ENCODE peak calls at places on chromosomes 4 and X, in four cellular contexts. One of them, this sample, is unnamed.

GRCh38 chr4:165971941-165972340 is 98.9 kb downstream of the TLL1 start:
- DNase-seq in lung: no peak
- DNase-seq in right lobe of liver: no peak
- DNase-seq in foreskin keratinocyte: peak; percentile 83
- DNase-seq in this sample: no peak

GRCh38 chr4:18388029-18388428 is 366.5 kb upstream of the LCORL start:
- DNase-seq in foreskin keratinocyte: no peak
- DNase-seq in lung: no peak
- DNase-seq in right lobe of liver: no peak
- DNase-seq in this sample: peak; percentile 4

GRCh38 chrX:38206542-38206941 is 14.1 kb downstream of the SRPX start:
- DNase-seq in lung: no peak
- DNase-seq in foreskin keratinocyte: no peak
- DNase-seq in right lobe of liver: no peak
- DNase-seq in this sample: no peak

GRCh38 chrX:48465336-48465933 is 4.6 kb downstream of the SLC38A5 start:
- DNase-seq in right lobe of liver: no peak
- DNase-seq in foreskin keratinocyte: peak; percentile 63
- DNase-seq in lung: no peak
- DNase-seq in this sample: no peak

GRCh38 chr4:121900132-121900983 is 30.1 kb upstream of the BBS7 start:
- DNase-seq in right lobe of liver: no peak
- DNase-seq in foreskin keratinocyte: peak; percentile 11
- DNase-seq in lung: peak; percentile 33
- DNase-seq in this sample: peak; percentile 84

GRCh38 chr4:52837716-52838558 is 24.2 kb upstream of the RASL11B start:
- DNase-seq in lung: no peak
- DNase-seq in right lobe of liver: no peak
- DNase-seq in foreskin keratinocyte: peak; percentile 96
- DNase-seq in this sample: no peak

GRCh38 chrX:109392895-109393294 is 89.0 kb downstream of the GUCY2F start:
- DNase-seq in lung: no peak
- DNase-seq in foreskin keratinocyte: no peak
- DNase-seq in right lobe of liver: no peak
- DNase-seq in this sample: no peak

GRCh38 chr4:56086073-56086521 is 137.4 kb downstream of the CEP135 start:
- DNase-seq in foreskin keratinocyte: no peak
- DNase-seq in lung: no peak
- DNase-seq in right lobe of liver: no peak
- DNase-seq in this sample: peak; percentile 58

GRCh38 chr4:166318810-166319525 is 445.9 kb downstream of the TLL1 start:
- DNase-seq in lung: no peak
- DNase-seq in right lobe of liver: no peak
- DNase-seq in foreskin keratinocyte: peak; percentile 67
- DNase-seq in this sample: no peak

GRCh38 chrX:70168238-70169188 is 8.8 kb upstream of the DGAT2L6 start:
- DNase-seq in lung: no peak
- DNase-seq in right lobe of liver: no peak
- DNase-seq in foreskin keratinocyte: peak; percentile 20
- DNase-seq in this sample: peak; percentile 56

GRCh38 chr4:164304240-164304639 is 449.7 kb upstream of the SMIM31 start:
- DNase-seq in right lobe of liver: no peak
- DNase-seq in foreskin keratinocyte: no peak
- DNase-seq in lung: no peak
- DNase-seq in this sample: no peak

GRCh38 chr4:45989775-45990174 is 134.1 kb downstream of the GABRG1 start:
- DNase-seq in lung: no peak
- DNase-seq in foreskin keratinocyte: no peak
- DNase-seq in right lobe of liver: no peak
- DNase-seq in this sample: no peak

GRCh38 chr4:87589531-87589930 is 18.8 kb upstream of the DSPP start:
- DNase-seq in right lobe of liver: no peak
- DNase-seq in foreskin keratinocyte: peak; percentile 72
- DNase-seq in lung: no peak
- DNase-seq in this sample: no peak

GRCh38 chr4:176259330-176260090 is 9.5 kb downstream of the ASB5 start:
- DNase-seq in right lobe of liver: no peak
- DNase-seq in foreskin keratinocyte: no peak
- DNase-seq in lung: no peak
- DNase-seq in this sample: no peak

GRCh38 chr4:108393870-108394269 is 225.1 kb upstream of the LEF1 start:
- DNase-seq in right lobe of liver: no peak
- DNase-seq in foreskin keratinocyte: no peak
- DNase-seq in lung: no peak
- DNase-seq in this sample: no peak

GRCh38 chr4:108396900-108397299 is 223.5 kb upstream of the RPL34 start:
- DNase-seq in foreskin keratinocyte: no peak
- DNase-seq in lung: no peak
- DNase-seq in right lobe of liver: no peak
- DNase-seq in this sample: no peak

GRCh38 chr4:108398326-108398725 is 222.1 kb upstream of the RPL34 start:
- DNase-seq in lung: no peak
- DNase-seq in foreskin keratinocyte: no peak
- DNase-seq in right lobe of liver: no peak
- DNase-seq in this sample: no peak

GRCh38 chr4:108397850-108398249 is 222.5 kb upstream of the RPL34 start:
- DNase-seq in right lobe of liver: no peak
- DNase-seq in foreskin keratinocyte: no peak
- DNase-seq in lung: no peak
- DNase-seq in this sample: no peak

GRCh38 chr4:108395786-108396185 is 224.6 kb upstream of the RPL34 start:
- DNase-seq in right lobe of liver: no peak
- DNase-seq in foreskin keratinocyte: no peak
- DNase-seq in lung: no peak
- DNase-seq in this sample: no peak
- H3K27me3 ChIP-seq in right lobe of liver: no peaks in the 10 kb centered on the region
- H3K27me3 ChIP-seq in foreskin keratinocyte: peaks cover 17% of the 10 kb centered on the region
- H3K27me3 ChIP-seq in lung: no peaks in the 10 kb centered on the region
- H3K27me3 ChIP-seq in this sample: no peaks in the 10 kb centered on the region

GRCh38 chr4:188006285-188006848 is 10.8 kb downstream of the ZFP42 start:
- DNase-seq in right lobe of liver: no peak
- DNase-seq in lung: no peak
- DNase-seq in foreskin keratinocyte: no peak
- DNase-seq in this sample: no peak

GRCh38 chr4:188005561-188005960 is 10.0 kb downstream of the ZFP42 start:
- DNase-seq in lung: no peak
- DNase-seq in right lobe of liver: no peak
- DNase-seq in foreskin keratinocyte: no peak
- DNase-seq in this sample: no peak

GRCh38 chr4:187999406-187999932 is 3.9 kb downstream of the ZFP42 start:
- DNase-seq in lung: no peak
- DNase-seq in right lobe of liver: no peak
- DNase-seq in foreskin keratinocyte: peak; percentile 16
- DNase-seq in this sample: no peak

GRCh38 chr4:188002346-188002745 is 6.8 kb downstream of the ZFP42 start:
- DNase-seq in right lobe of liver: no peak
- DNase-seq in foreskin keratinocyte: no peak
- DNase-seq in lung: no peak
- DNase-seq in this sample: no peak

DNA sequence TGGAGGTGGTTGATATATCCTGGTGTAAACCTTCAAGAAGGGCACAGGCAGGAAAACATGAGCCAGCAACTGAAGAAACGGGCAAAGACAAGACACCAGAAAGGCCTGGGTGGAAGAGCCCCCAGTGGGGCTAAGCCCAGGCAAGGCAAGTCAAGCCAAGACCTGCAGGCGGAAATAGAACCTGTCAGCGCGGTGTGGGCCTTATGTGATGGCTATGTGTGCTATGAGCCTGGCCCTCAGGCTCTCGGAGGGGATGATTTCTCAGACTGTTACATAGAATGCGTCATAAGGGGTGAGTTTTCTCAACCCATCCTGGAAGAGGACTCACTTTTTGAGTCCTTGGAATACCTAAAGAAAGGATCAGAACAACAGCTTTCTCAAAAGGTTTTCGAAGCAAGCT is 7.2 kb downstream of the ZFP42 start:
- DNase-seq in foreskin keratinocyte: peak; percentile 94
- DNase-seq in lung: no peak
- DNase-seq in right lobe of liver: no peak
- DNase-seq in this sample: no peak
- H3K4me1 ChIP-seq in foreskin keratinocyte: peaks cover 8% of the 10 kb centered on the region
- H3K4me1 ChIP-seq in lung: peaks cover 1% of the 10 kb centered on the region
- H3K4me1 ChIP-seq in right lobe of liver: no peaks in the 10 kb centered on the region
- H3K4me1 ChIP-seq in this sample: peaks cover 23% of the 10 kb centered on the region

DNA sequence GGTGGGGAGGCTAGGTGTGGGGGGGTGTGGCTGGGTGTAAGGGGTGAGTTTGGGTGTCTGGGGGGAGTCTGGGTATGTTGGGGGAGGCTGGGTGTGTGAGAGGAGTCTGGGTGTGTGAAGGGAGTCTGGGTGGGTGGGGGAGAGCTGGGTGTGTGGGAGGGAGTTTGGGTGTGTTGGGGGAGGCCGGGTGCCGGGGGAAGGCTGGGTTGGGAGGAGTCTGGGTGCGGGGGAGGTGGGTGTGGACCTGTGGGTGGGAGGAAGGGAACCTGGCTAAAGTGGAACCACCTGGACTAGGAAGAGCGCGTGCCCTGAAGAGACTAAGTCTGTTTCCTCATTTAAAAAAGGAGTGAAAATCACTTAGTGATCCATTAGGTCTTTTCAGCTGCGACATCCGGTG is 18.3 kb downstream of the SPON2 start:
- DNase-seq in right lobe of liver: no peak
- DNase-seq in foreskin keratinocyte: no peak
- DNase-seq in lung: no peak
- DNase-seq in this sample: no peak
- H3K27me3 ChIP-seq in right lobe of liver: no peaks in the 10 kb centered on the region
- H3K27me3 ChIP-seq in foreskin keratinocyte: peaks cover 36% of the 10 kb centered on the region
- H3K27me3 ChIP-seq in lung: no peaks in the 10 kb centered on the region
- H3K27me3 ChIP-seq in this sample: no peaks in the 10 kb centered on the region

GRCh38 chr4:80053140-80053910 is 19.7 kb downstream of the ANTXR2 start:
- DNase-seq in lung: no peak
- DNase-seq in foreskin keratinocyte: no peak
- DNase-seq in right lobe of liver: no peak
- DNase-seq in this sample: no peak

GRCh38 chr4:80049402-80049801 is 23.6 kb downstream of the ANTXR2 start:
- DNase-seq in foreskin keratinocyte: no peak
- DNase-seq in lung: no peak
- DNase-seq in right lobe of liver: no peak
- DNase-seq in this sample: peak; percentile 82

GRCh38 chr4:80049813-80050534 is 23.1 kb downstream of the ANTXR2 start:
- DNase-seq in foreskin keratinocyte: no peak
- DNase-seq in right lobe of liver: no peak
- DNase-seq in lung: no peak
- DNase-seq in this sample: no peak

GRCh38 chr4:80058740-80059139 is 14.3 kb downstream of the ANTXR2 start:
- DNase-seq in lung: no peak
- DNase-seq in right lobe of liver: no peak
- DNase-seq in foreskin keratinocyte: no peak
- DNase-seq in this sample: no peak

GRCh38 chr4:80054375-80054774 is 18.7 kb downstream of the ANTXR2 start:
- DNase-seq in foreskin keratinocyte: no peak
- DNase-seq in lung: no peak
- DNase-seq in right lobe of liver: no peak
- DNase-seq in this sample: no peak
- H3K4me1 ChIP-seq in foreskin keratinocyte: no peaks in the 10 kb centered on the region
- H3K4me1 ChIP-seq in lung: no peaks in the 10 kb centered on the region
- H3K4me1 ChIP-seq in right lobe of liver: no peaks in the 10 kb centered on the region
- H3K4me1 ChIP-seq in this sample: peaks cover 31% of the 10 kb centered on the region

DNA sequence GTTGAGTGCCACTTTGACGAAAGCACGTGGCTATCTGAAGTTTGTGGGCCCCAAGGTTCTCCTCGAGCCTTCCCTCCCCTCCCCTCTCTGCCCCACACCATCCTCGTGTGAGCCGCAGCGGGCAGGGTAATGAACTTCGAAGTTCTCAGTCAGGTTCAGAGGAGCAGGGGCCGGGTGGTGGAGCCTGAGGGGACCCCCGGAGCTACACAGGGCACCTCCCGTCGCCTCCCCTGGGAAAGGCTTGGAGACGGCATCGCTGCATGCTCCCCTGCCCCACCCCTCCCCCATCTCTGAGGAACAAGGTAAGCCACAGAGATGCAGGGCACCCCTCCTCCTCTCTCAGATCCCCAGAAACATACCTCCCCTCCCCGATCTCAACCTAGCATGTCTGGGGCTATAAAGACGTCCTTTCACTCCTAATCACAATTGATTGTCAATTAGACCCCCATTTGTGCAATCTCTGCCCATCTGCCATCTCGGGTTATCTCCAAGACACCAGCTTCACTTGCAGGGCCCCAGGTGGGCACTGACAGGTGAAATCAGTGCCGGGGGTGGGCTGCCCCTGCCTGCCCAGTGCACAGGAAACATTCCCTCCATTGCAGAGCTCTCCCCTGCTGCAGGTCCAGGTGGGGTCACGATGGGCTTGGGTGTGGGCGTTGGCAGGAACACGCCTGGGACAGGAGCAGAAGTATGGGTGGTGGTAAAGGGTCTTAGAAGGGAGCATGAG is 3.0 kb upstream of the NKX1-1 start:
- DNase-seq in right lobe of liver: peak; percentile 27
- DNase-seq in lung: no peak
- DNase-seq in foreskin keratinocyte: no peak
- DNase-seq in this sample: no peak
- H3K27me3 ChIP-seq in right lobe of liver: peaks cover 39% of the 10 kb centered on the region
- H3K27me3 ChIP-seq in lung: peaks cover 25% of the 10 kb centered on the region
- H3K27me3 ChIP-seq in foreskin keratinocyte: peaks cover 82% of the 10 kb centered on the region
- H3K27me3 ChIP-seq in this sample: peaks cover 96% of the 10 kb centered on the region

GRCh38 chr4:145805490-145805889 is 125.5 kb downstream of the C4orf51 start:
- DNase-seq in right lobe of liver: no peak
- DNase-seq in foreskin keratinocyte: no peak
- DNase-seq in lung: no peak
- DNase-seq in this sample: peak; percentile 79
- H3K4me1 ChIP-seq in right lobe of liver: no peaks in the 10 kb centered on the region
- H3K4me1 ChIP-seq in foreskin keratinocyte: peaks cover 32% of the 10 kb centered on the region
- H3K4me1 ChIP-seq in lung: peaks cover 3% of the 10 kb centered on the region
- H3K4me1 ChIP-seq in this sample: peaks cover 22% of the 10 kb centered on the region

GRCh38 chr4:81215219-81215892 is at the start of gene PRKG2:
- DNase-seq in lung: peak; percentile 59
- DNase-seq in foreskin keratinocyte: no peak
- DNase-seq in right lobe of liver: no peak
- DNase-seq in this sample: peak; percentile 52
- H3K27me3 ChIP-seq in lung: no peaks in the 10 kb centered on the region
- H3K27me3 ChIP-seq in foreskin keratinocyte: peaks cover 74% of the 10 kb centered on the region
- H3K27me3 ChIP-seq in right lobe of liver: peaks cover 4% of the 10 kb centered on the region
- H3K27me3 ChIP-seq in this sample: peaks cover 56% of the 10 kb centered on the region

GRCh38 chr4:1058997-1059665 is 47.7 kb downstream of the FGFRL1 start:
- DNase-seq in foreskin keratinocyte: no peak
- DNase-seq in lung: no peak
- DNase-seq in right lobe of liver: peak; percentile 28
- DNase-seq in this sample: no peak

GRCh38 chr4:1056671-1057402 is 45.4 kb downstream of the FGFRL1 start:
- DNase-seq in lung: no peak
- DNase-seq in foreskin keratinocyte: no peak
- DNase-seq in right lobe of liver: peak; percentile 37
- DNase-seq in this sample: no peak

GRCh38 chr4:1057403-1057745 is 45.9 kb downstream of the FGFRL1 start:
- DNase-seq in foreskin keratinocyte: no peak
- DNase-seq in lung: no peak
- DNase-seq in right lobe of liver: no peak
- DNase-seq in this sample: no peak

GRCh38 chr4:1060121-1060520 is 48.7 kb downstream of the FGFRL1 start:
- DNase-seq in right lobe of liver: no peak
- DNase-seq in foreskin keratinocyte: no peak
- DNase-seq in lung: no peak
- DNase-seq in this sample: no peak

GRCh38 chr4:1058198-1058996 is 47.0 kb downstream of the FGFRL1 start:
- DNase-seq in lung: no peak
- DNase-seq in right lobe of liver: peak; percentile 30
- DNase-seq in foreskin keratinocyte: no peak
- DNase-seq in this sample: no peak
- H3K4me1 ChIP-seq in lung: peaks cover 3% of the 10 kb centered on the region
- H3K4me1 ChIP-seq in right lobe of liver: no peaks in the 10 kb centered on the region
- H3K4me1 ChIP-seq in foreskin keratinocyte: no peaks in the 10 kb centered on the region
- H3K4me1 ChIP-seq in this sample: no peaks in the 10 kb centered on the region